ENCODE peak calls at places on chromosomes 4 and X, in six cellular contexts. One of them, this sample, is unnamed.

GRCh38 chr4:17785858-17786257 is 4.4 kb upstream of the FAM184B start:
- DNase-seq in C1 segment of cervical spinal cord: no peak
- DNase-seq in activated T-helper 1 cell treated with anti-CD3 and anti-CD28 coated beads, Interleukin-2, amount 50 U/mL, for 16 hours: no peak
- DNase-seq in tibial nerve: no peak
- DNase-seq in A172: no peak
- DNase-seq in activated naive CD4-positive, alpha-beta T cell treated with anti-CD3 and anti-CD28 coated beads, Interleukin-2, amount 10 ng/mL, durations not matched to agents 7 days and 5 days: no peak
- DNase-seq in this sample: no peak

GRCh38 chr4:112038861-112039260 is 106.4 kb upstream of the FAM241A start:
- DNase-seq in activated T-helper 1 cell treated with anti-CD3 and anti-CD28 coated beads, Interleukin-2, amount 50 U/mL, for 16 hours: no peak
- DNase-seq in tibial nerve: no peak
- DNase-seq in C1 segment of cervical spinal cord: no peak
- DNase-seq in activated naive CD4-positive, alpha-beta T cell treated with anti-CD3 and anti-CD28 coated beads, Interleukin-2, amount 10 ng/mL, durations not matched to agents 7 days and 5 days: no peak
- DNase-seq in A172: peak; percentile 37
- DNase-seq in this sample: no peak

GRCh38 chrX:15737957-15738685 is at the start of gene CA5B:
- DNase-seq in tibial nerve: peak; percentile 90
- DNase-seq in A172: peak; percentile 94
- DNase-seq in activated T-helper 1 cell treated with anti-CD3 and anti-CD28 coated beads, Interleukin-2, amount 50 U/mL, for 16 hours: peak; percentile 99
- DNase-seq in activated naive CD4-positive, alpha-beta T cell treated with anti-CD3 and anti-CD28 coated beads, Interleukin-2, amount 10 ng/mL, durations not matched to agents 7 days and 5 days: peak; percentile 96
- DNase-seq in C1 segment of cervical spinal cord: peak; percentile 57
- DNase-seq in this sample: peak; percentile 82

GRCh38 chr4:5932021-5932553 is 39.2 kb upstream of the CRMP1 start:
- DNase-seq in activated naive CD4-positive, alpha-beta T cell treated with anti-CD3 and anti-CD28 coated beads, Interleukin-2, amount 10 ng/mL, durations not matched to agents 7 days and 5 days: no peak
- DNase-seq in A172: no peak
- DNase-seq in activated T-helper 1 cell treated with anti-CD3 and anti-CD28 coated beads, Interleukin-2, amount 50 U/mL, for 16 hours: no peak
- DNase-seq in tibial nerve: no peak
- DNase-seq in C1 segment of cervical spinal cord: no peak
- DNase-seq in this sample: no peak

GRCh38 chr4:47668810-47669408 is 169.0 kb downstream of the CORIN start:
- DNase-seq in activated naive CD4-positive, alpha-beta T cell treated with anti-CD3 and anti-CD28 coated beads, Interleukin-2, amount 10 ng/mL, durations not matched to agents 7 days and 5 days: peak; percentile 30
- DNase-seq in A172: peak; percentile 19
- DNase-seq in tibial nerve: peak; percentile 64
- DNase-seq in activated T-helper 1 cell treated with anti-CD3 and anti-CD28 coated beads, Interleukin-2, amount 50 U/mL, for 16 hours: no peak
- DNase-seq in C1 segment of cervical spinal cord: no peak
- DNase-seq in this sample: peak; percentile 22

GRCh38 chr4:186078977-186079697 is 10.2 kb downstream of the TLR3 start:
- DNase-seq in tibial nerve: no peak
- DNase-seq in activated naive CD4-positive, alpha-beta T cell treated with anti-CD3 and anti-CD28 coated beads, Interleukin-2, amount 10 ng/mL, durations not matched to agents 7 days and 5 days: no peak
- DNase-seq in A172: no peak
- DNase-seq in C1 segment of cervical spinal cord: no peak
- DNase-seq in activated T-helper 1 cell treated with anti-CD3 and anti-CD28 coated beads, Interleukin-2, amount 50 U/mL, for 16 hours: no peak
- DNase-seq in this sample: no peak

GRCh38 chr4:10100734-10101216 is 15.8 kb downstream of the WDR1 start:
- DNase-seq in C1 segment of cervical spinal cord: peak; percentile 21
- DNase-seq in tibial nerve: no peak
- DNase-seq in activated naive CD4-positive, alpha-beta T cell treated with anti-CD3 and anti-CD28 coated beads, Interleukin-2, amount 10 ng/mL, durations not matched to agents 7 days and 5 days: peak; percentile 47
- DNase-seq in activated T-helper 1 cell treated with anti-CD3 and anti-CD28 coated beads, Interleukin-2, amount 50 U/mL, for 16 hours: no peak
- DNase-seq in A172: no peak
- DNase-seq in this sample: no peak

GRCh38 chr4:764405-765169 is 59.0 kb downstream of the PCGF3 start:
- DNase-seq in C1 segment of cervical spinal cord: no peak
- DNase-seq in A172: no peak
- DNase-seq in tibial nerve: no peak
- DNase-seq in activated T-helper 1 cell treated with anti-CD3 and anti-CD28 coated beads, Interleukin-2, amount 50 U/mL, for 16 hours: no peak
- DNase-seq in activated naive CD4-positive, alpha-beta T cell treated with anti-CD3 and anti-CD28 coated beads, Interleukin-2, amount 10 ng/mL, durations not matched to agents 7 days and 5 days: no peak
- DNase-seq in this sample: no peak

GRCh38 chr4:73862357-73862756 is 6.8 kb upstream of the CXCL1 start:
- DNase-seq in activated T-helper 1 cell treated with anti-CD3 and anti-CD28 coated beads, Interleukin-2, amount 50 U/mL, for 16 hours: no peak
- DNase-seq in A172: no peak
- DNase-seq in C1 segment of cervical spinal cord: no peak
- DNase-seq in activated naive CD4-positive, alpha-beta T cell treated with anti-CD3 and anti-CD28 coated beads, Interleukin-2, amount 10 ng/mL, durations not matched to agents 7 days and 5 days: no peak
- DNase-seq in tibial nerve: no peak
- DNase-seq in this sample: no peak

GRCh38 chr4:5051692-5052423 is 578 bp downstream of the STK32B start:
- DNase-seq in activated T-helper 1 cell treated with anti-CD3 and anti-CD28 coated beads, Interleukin-2, amount 50 U/mL, for 16 hours: no peak
- DNase-seq in activated naive CD4-positive, alpha-beta T cell treated with anti-CD3 and anti-CD28 coated beads, Interleukin-2, amount 10 ng/mL, durations not matched to agents 7 days and 5 days: no peak
- DNase-seq in tibial nerve: no peak
- DNase-seq in A172: no peak
- DNase-seq in C1 segment of cervical spinal cord: no peak
- DNase-seq in this sample: no peak

GRCh38 chrX:20743054-20743453 is 476.3 kb upstream of the RPS6KA3 start:
- DNase-seq in tibial nerve: no peak
- DNase-seq in activated T-helper 1 cell treated with anti-CD3 and anti-CD28 coated beads, Interleukin-2, amount 50 U/mL, for 16 hours: no peak
- DNase-seq in A172: no peak
- DNase-seq in activated naive CD4-positive, alpha-beta T cell treated with anti-CD3 and anti-CD28 coated beads, Interleukin-2, amount 10 ng/mL, durations not matched to agents 7 days and 5 days: no peak
- DNase-seq in C1 segment of cervical spinal cord: no peak
- DNase-seq in this sample: no peak

GRCh38 chr4:26490111-26490979 is at the start of gene CCKAR:
- DNase-seq in activated T-helper 1 cell treated with anti-CD3 and anti-CD28 coated beads, Interleukin-2, amount 50 U/mL, for 16 hours: no peak
- DNase-seq in C1 segment of cervical spinal cord: no peak
- DNase-seq in activated naive CD4-positive, alpha-beta T cell treated with anti-CD3 and anti-CD28 coated beads, Interleukin-2, amount 10 ng/mL, durations not matched to agents 7 days and 5 days: no peak
- DNase-seq in A172: no peak
- DNase-seq in tibial nerve: no peak
- DNase-seq in this sample: no peak

GRCh38 chr4:186227744-186228513 is 622 bp downstream of the KLKB1 start:
- DNase-seq in activated T-helper 1 cell treated with anti-CD3 and anti-CD28 coated beads, Interleukin-2, amount 50 U/mL, for 16 hours: no peak
- DNase-seq in C1 segment of cervical spinal cord: no peak
- DNase-seq in activated naive CD4-positive, alpha-beta T cell treated with anti-CD3 and anti-CD28 coated beads, Interleukin-2, amount 10 ng/mL, durations not matched to agents 7 days and 5 days: no peak
- DNase-seq in A172: peak; percentile 15
- DNase-seq in tibial nerve: no peak
- DNase-seq in this sample: no peak

GRCh38 chrX:115373308-115373707 is 83.8 kb downstream of the LUZP4 start:
- DNase-seq in activated T-helper 1 cell treated with anti-CD3 and anti-CD28 coated beads, Interleukin-2, amount 50 U/mL, for 16 hours: no peak
- DNase-seq in A172: no peak
- DNase-seq in C1 segment of cervical spinal cord: no peak
- DNase-seq in tibial nerve: no peak
- DNase-seq in activated naive CD4-positive, alpha-beta T cell treated with anti-CD3 and anti-CD28 coated beads, Interleukin-2, amount 10 ng/mL, durations not matched to agents 7 days and 5 days: no peak
- DNase-seq in this sample: no peak

GRCh38 chrX:38561951-38562719 is 793 bp downstream of the TSPAN7 start:
- DNase-seq in A172: no peak
- DNase-seq in activated T-helper 1 cell treated with anti-CD3 and anti-CD28 coated beads, Interleukin-2, amount 50 U/mL, for 16 hours: no peak
- DNase-seq in C1 segment of cervical spinal cord: peak; percentile 27
- DNase-seq in tibial nerve: no peak
- DNase-seq in activated naive CD4-positive, alpha-beta T cell treated with anti-CD3 and anti-CD28 coated beads, Interleukin-2, amount 10 ng/mL, durations not matched to agents 7 days and 5 days: peak; percentile 20
- DNase-seq in this sample: peak; percentile 1

GRCh38 chrX:71514367-71515038 is 18.4 kb upstream of the OGT start:
- DNase-seq in A172: no peak
- DNase-seq in activated T-helper 1 cell treated with anti-CD3 and anti-CD28 coated beads, Interleukin-2, amount 50 U/mL, for 16 hours: no peak
- DNase-seq in activated naive CD4-positive, alpha-beta T cell treated with anti-CD3 and anti-CD28 coated beads, Interleukin-2, amount 10 ng/mL, durations not matched to agents 7 days and 5 days: peak; percentile 54
- DNase-seq in tibial nerve: no peak
- DNase-seq in C1 segment of cervical spinal cord: no peak
- DNase-seq in this sample: no peak

GRCh38 chr4:177118596-177118995 is 191.1 kb upstream of the NEIL3 start:
- DNase-seq in activated naive CD4-positive, alpha-beta T cell treated with anti-CD3 and anti-CD28 coated beads, Interleukin-2, amount 10 ng/mL, durations not matched to agents 7 days and 5 days: no peak
- DNase-seq in activated T-helper 1 cell treated with anti-CD3 and anti-CD28 coated beads, Interleukin-2, amount 50 U/mL, for 16 hours: no peak
- DNase-seq in C1 segment of cervical spinal cord: peak; percentile 5
- DNase-seq in tibial nerve: peak; percentile 61
- DNase-seq in A172: peak; percentile 17
- DNase-seq in this sample: peak; percentile 45

GRCh38 chr4:6951880-6952381 is 42.3 kb downstream of the TBC1D14 start:
- DNase-seq in A172: no peak
- DNase-seq in activated T-helper 1 cell treated with anti-CD3 and anti-CD28 coated beads, Interleukin-2, amount 50 U/mL, for 16 hours: no peak
- DNase-seq in C1 segment of cervical spinal cord: no peak
- DNase-seq in activated naive CD4-positive, alpha-beta T cell treated with anti-CD3 and anti-CD28 coated beads, Interleukin-2, amount 10 ng/mL, durations not matched to agents 7 days and 5 days: no peak
- DNase-seq in tibial nerve: no peak
- DNase-seq in this sample: no peak

GRCh38 chr4:7675612-7676320 is 241.0 kb upstream of the PSAPL1 start:
- DNase-seq in C1 segment of cervical spinal cord: no peak
- DNase-seq in activated naive CD4-positive, alpha-beta T cell treated with anti-CD3 and anti-CD28 coated beads, Interleukin-2, amount 10 ng/mL, durations not matched to agents 7 days and 5 days: no peak
- DNase-seq in A172: no peak
- DNase-seq in tibial nerve: no peak
- DNase-seq in activated T-helper 1 cell treated with anti-CD3 and anti-CD28 coated beads, Interleukin-2, amount 50 U/mL, for 16 hours: no peak
- DNase-seq in this sample: no peak

GRCh38 chrX:114800719-114801118 is 216.7 kb downstream of the IL13RA2 start:
- DNase-seq in C1 segment of cervical spinal cord: no peak
- DNase-seq in activated T-helper 1 cell treated with anti-CD3 and anti-CD28 coated beads, Interleukin-2, amount 50 U/mL, for 16 hours: no peak
- DNase-seq in A172: peak; percentile 3
- DNase-seq in tibial nerve: no peak
- DNase-seq in activated naive CD4-positive, alpha-beta T cell treated with anti-CD3 and anti-CD28 coated beads, Interleukin-2, amount 10 ng/mL, durations not matched to agents 7 days and 5 days: no peak
- DNase-seq in this sample: no peak

GRCh38 chr4:37767546-37767945 is 58.9 kb upstream of the PGM2 start:
- DNase-seq in A172: peak; percentile 8
- DNase-seq in activated T-helper 1 cell treated with anti-CD3 and anti-CD28 coated beads, Interleukin-2, amount 50 U/mL, for 16 hours: no peak
- DNase-seq in tibial nerve: peak; percentile 43
- DNase-seq in C1 segment of cervical spinal cord: no peak
- DNase-seq in activated naive CD4-positive, alpha-beta T cell treated with anti-CD3 and anti-CD28 coated beads, Interleukin-2, amount 10 ng/mL, durations not matched to agents 7 days and 5 days: no peak
- DNase-seq in this sample: no peak

GRCh38 chr4:72290737-72291136 is 258.9 kb downstream of the NPFFR2 start:
- DNase-seq in activated T-helper 1 cell treated with anti-CD3 and anti-CD28 coated beads, Interleukin-2, amount 50 U/mL, for 16 hours: no peak
- DNase-seq in activated naive CD4-positive, alpha-beta T cell treated with anti-CD3 and anti-CD28 coated beads, Interleukin-2, amount 10 ng/mL, durations not matched to agents 7 days and 5 days: no peak
- DNase-seq in A172: no peak
- DNase-seq in tibial nerve: no peak
- DNase-seq in C1 segment of cervical spinal cord: no peak
- DNase-seq in this sample: no peak

GRCh38 chr4:651884-652642 is 22.0 kb downstream of the ATP5ME start:
- DNase-seq in activated naive CD4-positive, alpha-beta T cell treated with anti-CD3 and anti-CD28 coated beads, Interleukin-2, amount 10 ng/mL, durations not matched to agents 7 days and 5 days: no peak
- DNase-seq in activated T-helper 1 cell treated with anti-CD3 and anti-CD28 coated beads, Interleukin-2, amount 50 U/mL, for 16 hours: no peak
- DNase-seq in A172: no peak
- DNase-seq in C1 segment of cervical spinal cord: no peak
- DNase-seq in tibial nerve: no peak
- DNase-seq in this sample: no peak

GRCh38 chr4:128386761-128387599 is 99.4 kb upstream of the PGRMC2 start:
- DNase-seq in C1 segment of cervical spinal cord: peak; percentile 79
- DNase-seq in A172: peak; percentile 98
- DNase-seq in tibial nerve: peak; percentile 86
- DNase-seq in activated T-helper 1 cell treated with anti-CD3 and anti-CD28 coated beads, Interleukin-2, amount 50 U/mL, for 16 hours: no peak
- DNase-seq in activated naive CD4-positive, alpha-beta T cell treated with anti-CD3 and anti-CD28 coated beads, Interleukin-2, amount 10 ng/mL, durations not matched to agents 7 days and 5 days: no peak
- DNase-seq in this sample: peak; percentile 78

GRCh38 chrX:131923614-131924250 is 99.4 kb upstream of the STK26 start:
- DNase-seq in A172: no peak
- DNase-seq in C1 segment of cervical spinal cord: no peak
- DNase-seq in tibial nerve: no peak
- DNase-seq in activated T-helper 1 cell treated with anti-CD3 and anti-CD28 coated beads, Interleukin-2, amount 50 U/mL, for 16 hours: no peak
- DNase-seq in activated naive CD4-positive, alpha-beta T cell treated with anti-CD3 and anti-CD28 coated beads, Interleukin-2, amount 10 ng/mL, durations not matched to agents 7 days and 5 days: no peak
- DNase-seq in this sample: no peak

GRCh38 chr4:145804134-145804533 is 124.2 kb downstream of the C4orf51 start:
- DNase-seq in activated naive CD4-positive, alpha-beta T cell treated with anti-CD3 and anti-CD28 coated beads, Interleukin-2, amount 10 ng/mL, durations not matched to agents 7 days and 5 days: no peak
- DNase-seq in tibial nerve: peak; percentile 38
- DNase-seq in activated T-helper 1 cell treated with anti-CD3 and anti-CD28 coated beads, Interleukin-2, amount 50 U/mL, for 16 hours: no peak
- DNase-seq in A172: peak; percentile 44
- DNase-seq in C1 segment of cervical spinal cord: no peak
- DNase-seq in this sample: peak; percentile 48

GRCh38 chrX:45846328-45846727 is 645.7 kb upstream of the DIPK2B start:
- DNase-seq in activated naive CD4-positive, alpha-beta T cell treated with anti-CD3 and anti-CD28 coated beads, Interleukin-2, amount 10 ng/mL, durations not matched to agents 7 days and 5 days: no peak
- DNase-seq in tibial nerve: no peak
- DNase-seq in C1 segment of cervical spinal cord: no peak
- DNase-seq in A172: no peak
- DNase-seq in activated T-helper 1 cell treated with anti-CD3 and anti-CD28 coated beads, Interleukin-2, amount 50 U/mL, for 16 hours: no peak
- DNase-seq in this sample: no peak

GRCh38 chrX:124373348-124373747 is 27.0 kb downstream of the SH2D1A start:
- DNase-seq in C1 segment of cervical spinal cord: no peak
- DNase-seq in activated T-helper 1 cell treated with anti-CD3 and anti-CD28 coated beads, Interleukin-2, amount 50 U/mL, for 16 hours: no peak
- DNase-seq in A172: no peak
- DNase-seq in tibial nerve: no peak
- DNase-seq in activated naive CD4-positive, alpha-beta T cell treated with anti-CD3 and anti-CD28 coated beads, Interleukin-2, amount 10 ng/mL, durations not matched to agents 7 days and 5 days: no peak
- DNase-seq in this sample: no peak

GRCh38 chr4:20028694-20029093 is 223.0 kb upstream of the SLIT2 start:
- DNase-seq in activated naive CD4-positive, alpha-beta T cell treated with anti-CD3 and anti-CD28 coated beads, Interleukin-2, amount 10 ng/mL, durations not matched to agents 7 days and 5 days: no peak
- DNase-seq in tibial nerve: no peak
- DNase-seq in A172: peak; percentile 62
- DNase-seq in C1 segment of cervical spinal cord: no peak
- DNase-seq in activated T-helper 1 cell treated with anti-CD3 and anti-CD28 coated beads, Interleukin-2, amount 50 U/mL, for 16 hours: no peak
- DNase-seq in this sample: no peak

GRCh38 chrX:114201622-114202021 is 382.3 kb upstream of the HTR2C start:
- DNase-seq in activated naive CD4-positive, alpha-beta T cell treated with anti-CD3 and anti-CD28 coated beads, Interleukin-2, amount 10 ng/mL, durations not matched to agents 7 days and 5 days: no peak
- DNase-seq in tibial nerve: no peak
- DNase-seq in A172: no peak
- DNase-seq in C1 segment of cervical spinal cord: no peak
- DNase-seq in activated T-helper 1 cell treated with anti-CD3 and anti-CD28 coated beads, Interleukin-2, amount 50 U/mL, for 16 hours: no peak
- DNase-seq in this sample: no peak

GRCh38 chrX:70262952-70263567 is 3.1 kb upstream of the P2RY4 start:
- DNase-seq in tibial nerve: no peak
- DNase-seq in activated naive CD4-positive, alpha-beta T cell treated with anti-CD3 and anti-CD28 coated beads, Interleukin-2, amount 10 ng/mL, durations not matched to agents 7 days and 5 days: peak; percentile 42
- DNase-seq in activated T-helper 1 cell treated with anti-CD3 and anti-CD28 coated beads, Interleukin-2, amount 50 U/mL, for 16 hours: peak; percentile 6
- DNase-seq in A172: peak; percentile 36
- DNase-seq in C1 segment of cervical spinal cord: no peak
- DNase-seq in this sample: peak; percentile 27

GRCh38 chr4:85209161-85209560 is 242.7 kb upstream of the WDFY3 start:
- DNase-seq in activated naive CD4-positive, alpha-beta T cell treated with anti-CD3 and anti-CD28 coated beads, Interleukin-2, amount 10 ng/mL, durations not matched to agents 7 days and 5 days: no peak
- DNase-seq in A172: no peak
- DNase-seq in tibial nerve: no peak
- DNase-seq in activated T-helper 1 cell treated with anti-CD3 and anti-CD28 coated beads, Interleukin-2, amount 50 U/mL, for 16 hours: no peak
- DNase-seq in C1 segment of cervical spinal cord: no peak
- DNase-seq in this sample: no peak

GRCh38 chr4:184548651-184549341 is 74.4 kb upstream of the IRF2 start:
- DNase-seq in C1 segment of cervical spinal cord: no peak
- DNase-seq in activated T-helper 1 cell treated with anti-CD3 and anti-CD28 coated beads, Interleukin-2, amount 50 U/mL, for 16 hours: no peak
- DNase-seq in tibial nerve: no peak
- DNase-seq in activated naive CD4-positive, alpha-beta T cell treated with anti-CD3 and anti-CD28 coated beads, Interleukin-2, amount 10 ng/mL, durations not matched to agents 7 days and 5 days: no peak
- DNase-seq in A172: peak; percentile 65
- DNase-seq in this sample: no peak

GRCh38 chrX:150361777-150362351 is 1.3 kb upstream of the MAMLD1 start:
- DNase-seq in activated T-helper 1 cell treated with anti-CD3 and anti-CD28 coated beads, Interleukin-2, amount 50 U/mL, for 16 hours: peak; percentile 13
- DNase-seq in tibial nerve: no peak
- DNase-seq in A172: peak; percentile 33
- DNase-seq in activated naive CD4-positive, alpha-beta T cell treated with anti-CD3 and anti-CD28 coated beads, Interleukin-2, amount 10 ng/mL, durations not matched to agents 7 days and 5 days: peak; percentile 42
- DNase-seq in C1 segment of cervical spinal cord: no peak
- DNase-seq in this sample: no peak

GRCh38 chr4:31391976-31392375 is 671.8 kb downstream of the PCDH7 start:
- DNase-seq in tibial nerve: no peak
- DNase-seq in activated naive CD4-positive, alpha-beta T cell treated with anti-CD3 and anti-CD28 coated beads, Interleukin-2, amount 10 ng/mL, durations not matched to agents 7 days and 5 days: no peak
- DNase-seq in activated T-helper 1 cell treated with anti-CD3 and anti-CD28 coated beads, Interleukin-2, amount 50 U/mL, for 16 hours: no peak
- DNase-seq in C1 segment of cervical spinal cord: no peak
- DNase-seq in A172: no peak
- DNase-seq in this sample: no peak

GRCh38 chr4:170978990-170979389 is 834.2 kb upstream of the GALNTL6 start:
- DNase-seq in A172: peak; percentile 6
- DNase-seq in tibial nerve: no peak
- DNase-seq in activated naive CD4-positive, alpha-beta T cell treated with anti-CD3 and anti-CD28 coated beads, Interleukin-2, amount 10 ng/mL, durations not matched to agents 7 days and 5 days: no peak
- DNase-seq in activated T-helper 1 cell treated with anti-CD3 and anti-CD28 coated beads, Interleukin-2, amount 50 U/mL, for 16 hours: no peak
- DNase-seq in C1 segment of cervical spinal cord: no peak
- DNase-seq in this sample: no peak

GRCh38 chr4:110033994-110034393 is 121.3 kb downstream of the EGF start:
- DNase-seq in A172: no peak
- DNase-seq in activated T-helper 1 cell treated with anti-CD3 and anti-CD28 coated beads, Interleukin-2, amount 50 U/mL, for 16 hours: no peak
- DNase-seq in activated naive CD4-positive, alpha-beta T cell treated with anti-CD3 and anti-CD28 coated beads, Interleukin-2, amount 10 ng/mL, durations not matched to agents 7 days and 5 days: no peak
- DNase-seq in C1 segment of cervical spinal cord: no peak
- DNase-seq in tibial nerve: peak; percentile 21
- DNase-seq in this sample: no peak

This sample was measured in hepatic stellate cell.